ENCODE peak calls at places on chromosomes 12 and 14, in six cellular contexts. T is mucosa of descending colon; J is KBM-7; V is psoas muscle; O is cerebellar cortex; R is CD8-positive, alpha-beta T cell. P is an unnamed sample.

GRCh38 chr12:131000000-131000486 is 46.3 kb downstream of the ADGRD1 start:
- DNase-seq in T (no peak), J (no peak), V (no peak), O (no peak), R (no peak), P (peak)

GRCh38 chr12:115423546-115423987 is 739.6 kb upstream of the TBX3 start:
- DNase-seq in T (no peak), J (no peak), V (no peak), O (no peak), R (no peak), P (no peak)

GRCh38 chr14:104895207-104895785 is 29.4 kb upstream of the PLD4 start:
- DNase-seq in T (no peak), J (no peak), V (peak), O (no peak), R (no peak), P (peak)

GRCh38 chr14:82385043-82385442 is 851.4 kb upstream of the SEL1L start:
- DNase-seq in T (no peak), J (no peak), V (no peak), O (no peak), R (no peak), P (no peak)

GRCh38 chr14:51597511-51597920 is 54.2 kb upstream of the FRMD6 start:
- DNase-seq in T (no peak), J (no peak), V (no peak), O (no peak), R (no peak), P (no peak)

GRCh38 chr12:68129979-68130378 is 29.6 kb downstream of the IFNG start:
- DNase-seq in T (no peak), J (no peak), V (no peak), O (no peak), R (no peak), P (no peak)

GRCh38 chr12:23282701-23283100 is 657.7 kb downstream of the ETNK1 start:
- DNase-seq in T (no peak), J (no peak), V (no peak), O (no peak), R (no peak), P (no peak)

GRCh38 chr12:100797786-100798580 is 3.4 kb downstream of the ANO4 start:
- DNase-seq in T (no peak), J (no peak), V (no peak), O (no peak), R (no peak), P (no peak)

GRCh38 chr12:46209914-46210834 is 58.7 kb downstream of the SLC38A1 start:
- DNase-seq in T (peak), J (peak), V (peak), O (peak), R (peak), P (peak)

GRCh38 chr12:70449074-70449757 is 83.1 kb downstream of the KCNMB4 start:
- DNase-seq in T (no peak), J (no peak), V (no peak), O (no peak), R (no peak), P (no peak)

GRCh38 chr14:23371865-23372264 is 744 bp upstream of the IL25 start:
- DNase-seq in T (no peak), J (no peak), V (no peak), O (no peak), R (no peak), P (no peak)

GRCh38 chr12:64218597-64218996 is 3.5 kb downstream of the KICS2 start:
- DNase-seq in T (no peak), J (no peak), V (no peak), O (no peak), R (no peak), P (no peak)

GRCh38 chr14:102095231-102095870 is 8.5 kb upstream of the HSP90AA1 start:
- DNase-seq in T (no peak), J (no peak), V (no peak), O (no peak), R (no peak), P (no peak)